ENCODE peak calls at places on chromosome 15, in nine cellular contexts. One of them, this sample, is unnamed. For H3K36me3, the result is how much of the 10 kb centered on the place peaks cover.

GRCh38 chr15:38028869-38029268 is 94.4 kb downstream of the TMCO5A start:
- DNase-seq in GM23338: no peak
- DNase-seq in breast epithelium: no peak
- DNase-seq in GM12878: no peak
- DNase-seq in iPS DF 6.9: no peak
- DNase-seq in HAP-1: no peak
- DNase-seq in heart left ventricle: no peak
- DNase-seq in adrenal gland: no peak
- DNase-seq in sigmoid colon: no peak
- DNase-seq in this sample: peak

GRCh38 chr15:68305420-68305871 is 27.9 kb downstream of the FEM1B start:
- DNase-seq in GM23338: no peak
- DNase-seq in GM12878: no peak
- DNase-seq in adrenal gland: peak
- DNase-seq in breast epithelium: peak
- DNase-seq in sigmoid colon: no peak
- DNase-seq in iPS DF 6.9: no peak
- DNase-seq in heart left ventricle: no peak
- DNase-seq in HAP-1: no peak
- DNase-seq in this sample: no peak

GRCh38 chr15:27763514-27763913 is 335.6 kb downstream of the OCA2 start:
- DNase-seq in iPS DF 6.9: no peak
- DNase-seq in GM23338: no peak
- DNase-seq in sigmoid colon: no peak
- DNase-seq in adrenal gland: no peak
- DNase-seq in GM12878: no peak
- DNase-seq in HAP-1: no peak
- DNase-seq in heart left ventricle: no peak
- DNase-seq in breast epithelium: no peak
- DNase-seq in this sample: no peak

GRCh38 chr15:57183041-57183440 is 193.3 kb upstream of the CGNL1 start:
- DNase-seq in heart left ventricle: no peak
- DNase-seq in GM12878: no peak
- DNase-seq in GM23338: no peak
- DNase-seq in iPS DF 6.9: no peak
- DNase-seq in adrenal gland: no peak
- DNase-seq in breast epithelium: no peak
- DNase-seq in sigmoid colon: no peak
- DNase-seq in HAP-1: no peak
- DNase-seq in this sample: peak

GRCh38 chr15:70376929-70377691 is 279.4 kb upstream of the TLE3 start:
- DNase-seq in HAP-1: peak
- DNase-seq in heart left ventricle: peak
- DNase-seq in iPS DF 6.9: no peak
- DNase-seq in breast epithelium: peak
- DNase-seq in sigmoid colon: peak
- DNase-seq in GM12878: no peak
- DNase-seq in adrenal gland: no peak
- DNase-seq in GM23338: peak
- DNase-seq in this sample: peak

GRCh38 chr15:78492841-78493240 is 14.5 kb upstream of the HYKK start:
- DNase-seq in GM23338: no peak
- DNase-seq in adrenal gland: no peak
- DNase-seq in sigmoid colon: no peak
- DNase-seq in GM12878: no peak
- DNase-seq in breast epithelium: no peak
- DNase-seq in HAP-1: no peak
- DNase-seq in iPS DF 6.9: no peak
- DNase-seq in heart left ventricle: no peak
- DNase-seq in this sample: no peak

GRCh38 chr15:100932676-100933348 is 13.7 kb downstream of the LRRK1 start:
- DNase-seq in sigmoid colon: no peak
- DNase-seq in GM23338: peak
- DNase-seq in iPS DF 6.9: no peak
- DNase-seq in HAP-1: no peak
- DNase-seq in heart left ventricle: no peak
- DNase-seq in breast epithelium: no peak
- DNase-seq in adrenal gland: no peak
- DNase-seq in GM12878: no peak
- DNase-seq in this sample: no peak

GRCh38 chr15:83061680-83062079 is 5.4 kb downstream of the BTBD1 start:
- DNase-seq in GM12878: no peak
- DNase-seq in GM23338: no peak
- DNase-seq in heart left ventricle: no peak
- DNase-seq in breast epithelium: no peak
- DNase-seq in sigmoid colon: no peak
- DNase-seq in HAP-1: peak
- DNase-seq in iPS DF 6.9: no peak
- DNase-seq in adrenal gland: no peak
- DNase-seq in this sample: peak

GRCh38 chr15:55742927-55743614 is at the start of gene PRTG:
- DNase-seq in iPS DF 6.9: no peak
- DNase-seq in heart left ventricle: peak
- DNase-seq in GM12878: no peak
- DNase-seq in breast epithelium: no peak
- DNase-seq in HAP-1: peak
- DNase-seq in adrenal gland: peak
- DNase-seq in sigmoid colon: peak
- DNase-seq in GM23338: peak
- DNase-seq in this sample: peak

GRCh38 chr15:32898991-32899613 is 181.3 kb downstream of the GREM1 start:
- DNase-seq in HAP-1: peak
- DNase-seq in iPS DF 6.9: peak
- DNase-seq in adrenal gland: no peak
- DNase-seq in breast epithelium: no peak
- DNase-seq in GM23338: peak
- DNase-seq in sigmoid colon: no peak
- DNase-seq in heart left ventricle: no peak
- DNase-seq in GM12878: no peak
- DNase-seq in this sample: no peak

GRCh38 chr15:70493787-70494514 is 269.4 kb downstream of the UACA start:
- DNase-seq in HAP-1: no peak
- DNase-seq in iPS DF 6.9: no peak
- DNase-seq in sigmoid colon: no peak
- DNase-seq in GM23338: no peak
- DNase-seq in breast epithelium: no peak
- DNase-seq in GM12878: no peak
- DNase-seq in heart left ventricle: no peak
- DNase-seq in adrenal gland: no peak
- DNase-seq in this sample: peak

GRCh38 chr15:34753236-34753894 is 1.4 kb downstream of the GJD2 start:
- DNase-seq in GM12878: no peak
- DNase-seq in HAP-1: peak
- DNase-seq in heart left ventricle: peak
- DNase-seq in GM23338: peak
- DNase-seq in breast epithelium: no peak
- DNase-seq in iPS DF 6.9: no peak
- DNase-seq in sigmoid colon: no peak
- DNase-seq in adrenal gland: peak
- DNase-seq in this sample: peak

GRCh38 chr15:53974813-53975212 is 3.4 kb upstream of the UNC13C start:
- DNase-seq in iPS DF 6.9: no peak
- DNase-seq in GM23338: no peak
- DNase-seq in GM12878: no peak
- DNase-seq in heart left ventricle: no peak
- DNase-seq in sigmoid colon: no peak
- DNase-seq in breast epithelium: no peak
- DNase-seq in HAP-1: no peak
- DNase-seq in adrenal gland: no peak
- DNase-seq in this sample: no peak

GRCh38 chr15:38768970-38769369 is 204.4 kb upstream of the RASGRP1 start:
- DNase-seq in breast epithelium: no peak
- DNase-seq in GM23338: peak
- DNase-seq in iPS DF 6.9: peak
- DNase-seq in heart left ventricle: no peak
- DNase-seq in adrenal gland: peak
- DNase-seq in sigmoid colon: no peak
- DNase-seq in HAP-1: peak
- DNase-seq in GM12878: no peak
- DNase-seq in this sample: no peak

GRCh38 chr15:83549563-83549962 is 102.4 kb downstream of the SH3GL3 start:
- DNase-seq in GM12878: no peak
- DNase-seq in breast epithelium: no peak
- DNase-seq in GM23338: no peak
- DNase-seq in adrenal gland: no peak
- DNase-seq in iPS DF 6.9: no peak
- DNase-seq in HAP-1: no peak
- DNase-seq in heart left ventricle: no peak
- DNase-seq in sigmoid colon: no peak
- DNase-seq in this sample: no peak

GRCh38 chr15:74243431-74243830 is 7.3 kb downstream of the CCDC33 start:
- DNase-seq in sigmoid colon: no peak
- DNase-seq in breast epithelium: no peak
- DNase-seq in adrenal gland: peak
- DNase-seq in HAP-1: no peak
- DNase-seq in GM23338: no peak
- DNase-seq in GM12878: no peak
- DNase-seq in heart left ventricle: no peak
- DNase-seq in iPS DF 6.9: no peak
- DNase-seq in this sample: no peak

GRCh38 chr15:61640751-61641150 is 411.6 kb upstream of the RORA start:
- DNase-seq in breast epithelium: no peak
- DNase-seq in HAP-1: no peak
- DNase-seq in GM12878: no peak
- DNase-seq in heart left ventricle: no peak
- DNase-seq in sigmoid colon: no peak
- DNase-seq in iPS DF 6.9: no peak
- DNase-seq in GM23338: peak
- DNase-seq in adrenal gland: no peak
- DNase-seq in this sample: no peak

GRCh38 chr15:28021281-28022039 is 77.7 kb downstream of the OCA2 start:
- DNase-seq in HAP-1: peak
- DNase-seq in adrenal gland: peak
- DNase-seq in breast epithelium: peak
- DNase-seq in GM12878: no peak
- DNase-seq in GM23338: peak
- DNase-seq in heart left ventricle: no peak
- DNase-seq in sigmoid colon: no peak
- DNase-seq in iPS DF 6.9: peak
- DNase-seq in this sample: peak

GRCh38 chr15:99145778-99146177 is 40.9 kb downstream of the SYNM start:
- DNase-seq in adrenal gland: no peak
- DNase-seq in iPS DF 6.9: no peak
- DNase-seq in GM12878: no peak
- DNase-seq in HAP-1: no peak
- DNase-seq in breast epithelium: no peak
- DNase-seq in GM23338: no peak
- DNase-seq in sigmoid colon: no peak
- DNase-seq in heart left ventricle: no peak
- DNase-seq in this sample: no peak

GRCh38 chr15:43361313-43361903 is 9.4 kb downstream of the ZSCAN29 start:
- DNase-seq in sigmoid colon: no peak
- DNase-seq in HAP-1: no peak
- DNase-seq in breast epithelium: no peak
- DNase-seq in GM12878: no peak
- DNase-seq in GM23338: peak
- DNase-seq in heart left ventricle: no peak
- DNase-seq in adrenal gland: no peak
- DNase-seq in iPS DF 6.9: no peak
- DNase-seq in this sample: peak
- H3K36me3 ChIP-seq in sigmoid colon: under half
- H3K36me3 ChIP-seq in HAP-1: half or more
- H3K36me3 ChIP-seq in breast epithelium: under half
- H3K36me3 ChIP-seq in GM12878: under half
- H3K36me3 ChIP-seq in GM23338: half or more
- H3K36me3 ChIP-seq in heart left ventricle: half or more
- H3K36me3 ChIP-seq in adrenal gland: under half
- H3K36me3 ChIP-seq in iPS DF 6.9: under half
- H3K36me3 ChIP-seq in this sample: half or more

DNA sequence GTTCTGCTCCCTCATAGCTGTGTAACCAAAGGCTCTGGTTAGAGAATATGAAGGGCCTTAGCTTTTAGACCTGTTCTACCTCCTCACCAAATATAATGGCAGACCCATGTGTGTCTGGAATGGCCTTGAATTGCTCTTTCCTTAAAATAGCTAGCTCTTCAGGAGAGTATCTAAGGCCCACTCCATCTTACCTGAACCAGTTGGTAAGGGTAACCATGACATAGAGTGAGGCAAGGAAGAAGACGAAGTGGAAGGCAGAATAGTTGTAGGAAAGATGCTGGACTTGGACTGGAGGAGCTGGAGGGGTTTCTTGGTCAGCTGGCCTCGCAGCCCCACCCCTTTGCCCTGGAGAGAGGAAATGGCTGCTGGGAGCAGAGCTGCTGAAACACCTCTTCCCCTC is 3.1 kb downstream of the SERF2 start:
- DNase-seq in adrenal gland: no peak
- DNase-seq in sigmoid colon: no peak
- DNase-seq in heart left ventricle: no peak
- DNase-seq in HAP-1: no peak
- DNase-seq in breast epithelium: no peak
- DNase-seq in GM12878: no peak
- DNase-seq in iPS DF 6.9: no peak
- DNase-seq in GM23338: no peak
- DNase-seq in this sample: no peak
- H3K36me3 ChIP-seq in adrenal gland: under half
- H3K36me3 ChIP-seq in sigmoid colon: under half
- H3K36me3 ChIP-seq in heart left ventricle: under half
- H3K36me3 ChIP-seq in HAP-1: half or more
- H3K36me3 ChIP-seq in breast epithelium: under half
- H3K36me3 ChIP-seq in GM12878: under half
- H3K36me3 ChIP-seq in iPS DF 6.9: under half
- H3K36me3 ChIP-seq in GM23338: under half
- H3K36me3 ChIP-seq in this sample: half or more

DNA sequence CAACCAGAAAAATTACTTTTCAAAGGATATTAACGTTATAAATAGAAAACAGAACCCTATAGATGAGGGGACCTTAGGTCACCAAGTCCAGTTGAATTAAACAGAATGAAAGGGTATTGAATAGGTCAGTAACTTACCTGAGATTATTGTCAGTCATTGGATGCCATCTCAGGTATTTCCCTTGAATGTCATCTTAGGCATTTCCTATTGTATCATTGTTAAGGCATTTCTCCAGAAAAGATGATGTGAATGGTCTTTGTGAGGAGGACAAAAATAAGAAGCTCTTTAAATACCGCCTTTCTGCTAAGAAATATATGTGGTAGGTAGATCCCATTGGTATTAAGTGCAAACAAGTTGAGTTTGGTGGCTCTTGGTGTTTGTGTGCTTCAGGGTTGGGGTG is 55.6 kb downstream of the CHD2 start:
- DNase-seq in sigmoid colon: no peak
- DNase-seq in HAP-1: no peak
- DNase-seq in GM12878: no peak
- DNase-seq in iPS DF 6.9: no peak
- DNase-seq in GM23338: no peak
- DNase-seq in breast epithelium: no peak
- DNase-seq in heart left ventricle: no peak
- DNase-seq in adrenal gland: no peak
- DNase-seq in this sample: no peak
- H3K36me3 ChIP-seq in sigmoid colon: under half
- H3K36me3 ChIP-seq in HAP-1: half or more
- H3K36me3 ChIP-seq in GM12878: half or more
- H3K36me3 ChIP-seq in iPS DF 6.9: under half
- H3K36me3 ChIP-seq in GM23338: half or more
- H3K36me3 ChIP-seq in breast epithelium: under half
- H3K36me3 ChIP-seq in heart left ventricle: under half
- H3K36me3 ChIP-seq in adrenal gland: under half
- H3K36me3 ChIP-seq in this sample: half or more

DNA sequence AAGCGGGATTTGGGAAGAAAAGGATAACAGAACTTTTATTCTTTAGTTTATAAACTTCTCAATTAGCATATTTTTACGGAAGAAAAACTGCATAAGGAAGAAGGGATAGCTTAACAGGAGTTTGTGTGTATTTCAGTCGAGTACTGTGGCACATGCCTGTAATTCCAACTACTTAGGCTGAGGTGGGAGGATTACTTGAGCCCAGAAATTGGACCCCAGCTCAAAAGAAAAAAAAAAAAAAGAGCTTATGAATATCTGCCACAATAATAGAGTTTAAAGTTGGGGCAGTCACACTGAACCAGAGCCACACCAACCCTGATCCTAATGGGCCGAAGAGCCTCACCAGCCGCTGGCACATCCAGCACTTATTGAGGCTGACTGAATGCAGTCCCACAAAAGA is 31.1 kb downstream of the CHAC1 start:
- DNase-seq in GM12878: no peak
- DNase-seq in GM23338: no peak
- DNase-seq in sigmoid colon: no peak
- DNase-seq in breast epithelium: no peak
- DNase-seq in iPS DF 6.9: no peak
- DNase-seq in HAP-1: no peak
- DNase-seq in heart left ventricle: no peak
- DNase-seq in adrenal gland: no peak
- DNase-seq in this sample: no peak
- H3K36me3 ChIP-seq in GM12878: under half
- H3K36me3 ChIP-seq in GM23338: half or more
- H3K36me3 ChIP-seq in sigmoid colon: half or more
- H3K36me3 ChIP-seq in breast epithelium: under half
- H3K36me3 ChIP-seq in iPS DF 6.9: under half
- H3K36me3 ChIP-seq in HAP-1: half or more
- H3K36me3 ChIP-seq in heart left ventricle: half or more
- H3K36me3 ChIP-seq in adrenal gland: under half
- H3K36me3 ChIP-seq in this sample: half or more